ENCODE peak calls at places on chromosomes 1 and 21, in four cellular contexts. A is transverse colon, H is ACHN, T is D721Med. S is an unnamed sample.

GRCh38 chr1:205569411-205570172 is 62.2 kb downstream of the ELK4 start:
- DNase-seq in A (peak), H (no peak), T (no peak), S (no peak)

GRCh38 chr1:192974701-192975100 is 84.5 kb downstream of the UCHL5 start:
- DNase-seq in T (no peak), H (no peak), A (no peak), S (no peak)

GRCh38 chr1:206012086-206012859 is 9.1 kb upstream of the RAB7B start:
- DNase-seq in A (peak), H (no peak), T (no peak), S (peak)

GRCh38 chr1:172928412-172928811 is 122.3 kb downstream of the TNFSF18 start:
- DNase-seq in T (no peak), A (no peak), H (no peak), S (no peak)

GRCh38 chr1:84353665-84354064 is 44.6 kb upstream of the DNASE2B start:
- DNase-seq in T (no peak), H (no peak), A (no peak), S (no peak)

GRCh38 chr1:193411771-193412170 is 225.4 kb upstream of the B3GALT2 start:
- DNase-seq in A (no peak), H (no peak), T (no peak), S (no peak)

GRCh38 chr21:39388038-39388810 is 39.3 kb upstream of the HMGN1 start:
- DNase-seq in A (peak), T (peak), H (peak), S (peak)

GRCh38 chr1:154741327-154741726 is 128.8 kb downstream of the KCNN3 start:
- DNase-seq in H (no peak), T (no peak), A (no peak), S (no peak)

GRCh38 chr1:3775248-3775497 is 2.6 kb downstream of the SMIM1 start:
- DNase-seq in A (peak), T (no peak), H (no peak), S (no peak)

GRCh38 chr1:111441573-111442192 is 7.4 kb downstream of the WDR77 start:
- DNase-seq in T (no peak), H (peak), A (peak), S (peak)